ENCODE peak calls at places on chromosomes 16 and 17, in five cellular contexts. W, I, X, K and U are unnamed samples. For H3K27me3, the result is how much of the 10 kb centered on the place peaks cover.

GRCh38 chr17:49573510-49574282 is 2.0 kb upstream of the NXPH3 start:
- DNase-seq in W (no peak), I (no peak), X (peak), K (no peak), U (no peak)

GRCh38 chr16:736936-737481 is 3.8 kb downstream of the CIAO3 start:
- DNase-seq in W (no peak), I (no peak), X (no peak), K (no peak), U (no peak)

GRCh38 chr16:31077024-31077423 is 2.8 kb downstream of the ZNF646 start:
- DNase-seq in W (no peak), I (no peak), X (no peak), K (no peak), U (no peak)

GRCh38 chr17:63070031-63070430 is 104.0 kb downstream of the TANC2 start:
- DNase-seq in W (no peak), I (no peak), X (no peak), K (peak), U (no peak)

GRCh38 chr17:55421179-55421934 is at the start of gene MMD:
- DNase-seq in W (peak), I (peak), X (peak), K (no peak), U (peak)

GRCh38 chr17:78925234-78925633 is at the start of gene TIMP2:
- DNase-seq in W (peak), I (peak), X (peak), K (peak), U (peak)

GRCh38 chr16:5378531-5378930 is 280.9 kb upstream of the EEF2KMT start:
- DNase-seq in W (no peak), I (no peak), X (no peak), K (no peak), U (no peak)

GRCh38 chr17:63696381-63696961 is 3.5 kb downstream of the LIMD2 start:
- DNase-seq in W (peak), I (no peak), X (peak), K (peak), U (peak)

GRCh38 chr17:7858487-7858832 is 657 bp downstream of the CYB5D1 start:
- DNase-seq in W (no peak), I (no peak), X (peak), K (peak), U (peak)

GRCh38 chr17:688100-688989 is 26.3 kb downstream of the VPS53 start:
- DNase-seq in W (no peak), I (no peak), X (peak), K (peak), U (no peak)

GRCh38 chr16:12082207-12082606 is 105.7 kb downstream of the SNX29 start:
- DNase-seq in W (no peak), I (no peak), X (no peak), K (no peak), U (no peak)

GRCh38 chr17:48012151-48012520 is 25.5 kb downstream of the COPZ2 start:
- DNase-seq in W (peak), I (peak), X (peak), K (peak), U (peak)

GRCh38 chr16:68452176-68452575 is 3.9 kb upstream of the SMPD3 start:
- DNase-seq in W (no peak), I (no peak), X (peak), K (no peak), U (no peak)

GRCh38 chr17:1259910-1260389 is 10.3 kb upstream of the BHLHA9 start:
- DNase-seq in W (no peak), I (no peak), X (peak), K (peak), U (no peak)

GRCh38 chr17:41553176-41553575 is 18.7 kb downstream of the KRT9 start:
- DNase-seq in W (no peak), I (no peak), X (peak), K (no peak), U (no peak)

GRCh38 chr16:29825145-29826044 is 5.1 kb downstream of the MVP start:
- DNase-seq in W (no peak), I (peak), X (peak), K (peak), U (no peak)

GRCh38 chr17:82172461-82173160 is 40.0 kb downstream of the CCDC57 start:
- DNase-seq in W (no peak), I (no peak), X (no peak), K (no peak), U (no peak)

GRCh38 chr17:55442953-55443683 is 21.5 kb upstream of the MMD start:
- DNase-seq in W (no peak), I (no peak), X (no peak), K (peak), U (peak)

GRCh38 chr17:66304304-66305174 is 2.1 kb downstream of the PRKCA start:
- DNase-seq in W (no peak), I (no peak), X (peak), K (peak), U (peak)

GRCh38 chr16:84657229-84657837 is 9.0 kb downstream of the KLHL36 start:
- DNase-seq in W (no peak), I (no peak), X (no peak), K (no peak), U (no peak)

GRCh38 chr17:74961657-74962360 is 10.8 kb downstream of the HID1 start:
- DNase-seq in W (peak), I (peak), X (peak), K (peak), U (peak)

GRCh38 chr17:17669851-17670232 is 11.4 kb upstream of the RAI1 start:
- DNase-seq in W (no peak), I (no peak), X (no peak), K (no peak), U (no peak)

GRCh38 chr17:57016066-57016763 is 38.3 kb downstream of the SCPEP1 start:
- DNase-seq in W (no peak), I (no peak), X (no peak), K (no peak), U (no peak)

GRCh38 chr17:4258867-4259266 is 4.9 kb downstream of the ANKFY1 start:
- DNase-seq in W (no peak), I (no peak), X (no peak), K (no peak), U (no peak)

GRCh38 chr17:56960596-56961538 is at the start of gene COIL:
- DNase-seq in W (peak), I (peak), X (peak), K (peak), U (peak)

GRCh38 chr17:29589524-29590260 is at the start of gene GIT1:
- DNase-seq in W (peak), I (peak), X (peak), K (peak), U (peak)

GRCh38 chr17:72922223-72922622 is 170.3 kb downstream of the SLC39A11 start:
- DNase-seq in W (no peak), I (no peak), X (no peak), K (no peak), U (no peak)

GRCh38 chr17:61002316-61002736 is 324.7 kb downstream of the BCAS3 start:
- DNase-seq in W (no peak), I (no peak), X (peak), K (peak), U (peak)

GRCh38 chr17:67891481-67892119 is 66.3 kb downstream of the BPTF start:
- DNase-seq in W (no peak), I (peak), X (peak), K (peak), U (no peak)

GRCh38 chr17:78997231-78997741 is 12.3 kb downstream of the CANT1 start:
- DNase-seq in W (no peak), I (no peak), X (no peak), K (no peak), U (no peak)

GRCh38 chr17:71115669-71115972 is 946.3 kb downstream of the KCNJ2 start:
- DNase-seq in W (no peak), I (no peak), X (peak), K (no peak), U (no peak)

GRCh38 chr16:78045865-78046581 is 23.7 kb downstream of the CLEC3A start:
- DNase-seq in W (no peak), I (peak), X (peak), K (peak), U (peak)

GRCh38 chr16:89118361-89119061 is 24.9 kb downstream of the ACSF3 start:
- DNase-seq in W (no peak), I (no peak), X (no peak), K (no peak), U (no peak)

GRCh38 chr16:87812200-87812656 is 46.4 kb upstream of the KLHDC4 start:
- DNase-seq in W (no peak), I (no peak), X (no peak), K (no peak), U (no peak)

GRCh38 chr16:24858219-24859041 is 12.7 kb downstream of the SLC5A11 start:
- DNase-seq in W (peak), I (peak), X (peak), K (peak), U (peak)

GRCh38 chr16:72530434-72530833 is 358.5 kb upstream of the PMFBP1 start:
- DNase-seq in W (no peak), I (no peak), X (peak), K (peak), U (no peak)

GRCh38 chr17:81986606-81987005 is 9.2 kb downstream of the ASPSCR1 start:
- DNase-seq in W (no peak), I (no peak), X (no peak), K (no peak), U (no peak)

GRCh38 chr16:1906052-1906845 is 12.0 kb downstream of the HS3ST6 start:
- DNase-seq in W (no peak), I (no peak), X (no peak), K (no peak), U (no peak)

GRCh38 chr16:1903845-1904820 is 14.1 kb downstream of the HS3ST6 start:
- DNase-seq in W (no peak), I (no peak), X (no peak), K (peak), U (no peak)

GRCh38 chr16:1902547-1903219 is 15.5 kb downstream of the HS3ST6 start:
- DNase-seq in W (no peak), I (no peak), X (no peak), K (no peak), U (no peak)

GRCh38 chr16:1900452-1900774 is 17.8 kb downstream of the HS3ST6 start:
- DNase-seq in W (no peak), I (no peak), X (no peak), K (no peak), U (no peak)

DNA sequence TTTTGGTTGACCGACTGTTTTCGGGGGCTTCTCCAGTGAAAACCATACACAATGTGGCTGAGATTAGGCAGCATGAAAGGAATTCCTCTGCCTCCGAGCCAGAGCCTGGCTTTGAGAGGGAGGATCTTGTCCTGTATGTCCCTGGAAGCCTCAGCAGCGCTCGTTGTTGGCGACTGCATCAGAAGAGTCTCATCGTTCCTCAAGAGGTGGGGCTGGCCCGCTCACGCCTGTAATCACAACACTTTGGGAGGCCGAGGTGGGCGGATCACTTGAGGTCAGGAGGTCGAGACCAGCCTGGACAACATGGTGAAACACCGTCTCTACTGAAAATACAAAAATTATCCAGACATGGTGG is 15.0 kb downstream of the HS3ST6 start:
- DNase-seq in W (no peak), I (no peak), X (no peak), K (no peak), U (no peak)
- H3K27me3 ChIP-seq in W (under half), I (under half), X (under half), K (under half), U (under half)

GRCh38 chr16:86367291-86368072 is 142.8 kb upstream of the FOXF1 start:
- DNase-seq in W (no peak), I (no peak), X (no peak), K (no peak), U (peak)
- H3K27me3 ChIP-seq in W (under half), I (under half), X (under half), K (under half), U (under half)

GRCh38 chr16:58028541-58029070 is 3.1 kb downstream of the MMP15 start:
- DNase-seq in W (no peak), I (no peak), X (no peak), K (no peak), U (no peak)

GRCh38 chr16:58026705-58027340 is 1.3 kb downstream of the MMP15 start:
- DNase-seq in W (no peak), I (no peak), X (no peak), K (no peak), U (peak)

GRCh38 chr16:58027341-58028167 is 2.0 kb downstream of the MMP15 start:
- DNase-seq in W (no peak), I (no peak), X (peak), K (peak), U (peak)

GRCh38 chr16:58029410-58029809 is 3.9 kb downstream of the MMP15 start:
- DNase-seq in W (no peak), I (no peak), X (no peak), K (no peak), U (no peak)

GRCh38 chr16:58028168-58028455 is 2.6 kb downstream of the MMP15 start:
- DNase-seq in W (no peak), I (no peak), X (no peak), K (no peak), U (no peak)
- H3K27me3 ChIP-seq in W (under half), I (under half), X (under half), K (under half), U (under half)

DNA sequence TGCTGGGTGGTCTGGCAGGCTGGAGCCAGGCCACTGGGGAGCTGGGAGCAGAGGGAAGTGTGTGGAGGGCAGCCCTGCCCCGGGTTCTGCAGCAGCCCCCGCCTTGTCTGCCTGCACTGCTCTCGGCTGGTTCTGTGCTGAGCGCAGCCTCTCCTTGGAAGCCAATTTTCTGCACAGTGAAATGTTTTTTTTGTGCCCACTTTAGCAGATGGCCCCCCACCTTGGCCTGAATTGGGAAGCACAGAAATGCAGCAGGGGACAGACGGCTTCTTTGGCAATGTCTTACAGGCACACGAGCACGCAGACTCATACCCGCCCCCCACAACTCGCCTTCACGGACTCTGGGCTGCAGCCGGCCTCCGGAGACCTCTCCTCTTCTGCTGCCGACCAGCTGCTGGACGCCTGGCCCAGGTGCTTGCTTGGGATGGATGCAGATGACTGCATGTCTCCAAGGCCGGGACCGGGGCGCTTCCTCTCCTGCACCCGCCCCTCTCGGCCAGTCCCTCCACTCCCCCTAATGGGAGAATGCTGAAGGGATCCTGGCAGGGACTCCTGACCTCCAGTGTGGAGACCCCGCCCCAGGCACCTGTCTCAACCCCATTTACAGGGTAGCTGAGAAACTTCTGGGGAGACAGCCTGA is 14.8 kb downstream of the NPTX1 start:
- DNase-seq in W (no peak), I (no peak), X (no peak), K (no peak), U (no peak)
- H3K27me3 ChIP-seq in W (under half), I (under half), X (under half), K (half or more), U (under half)

GRCh38 chr16:49112754-49113153 is 168.9 kb downstream of the CBLN1 start:
- DNase-seq in W (no peak), I (no peak), X (no peak), K (no peak), U (no peak)
- H3K27me3 ChIP-seq in W (under half), I (under half), X (under half), K (under half), U (under half)